ENCODE peak calls at places on chromosomes 7 and 10, in nine cellular contexts. I is body of pancreas, M is hepatocyte, E is WERI-Rb-1, L is coronary artery, S is thoracic aorta, X is heart left ventricle, A is heart right ventricle, V is BE2C. N is an unnamed sample.

GRCh38 chr10:68067508-68067907 is 7.6 kb downstream of the HERC4 start:
- DNase-seq in I (no peak), M (no peak), E (no peak), L (no peak), S (no peak), X (no peak), A (no peak), V (no peak), N (no peak)

GRCh38 chr10:1022413-1022812 is 3.2 kb downstream of the IDI2 start:
- DNase-seq in I (no peak), M (no peak), E (peak), L (no peak), S (no peak), X (peak), A (no peak), V (no peak), N (peak)

GRCh38 chr7:29592866-29593265 is 29.2 kb downstream of the PRR15 start:
- DNase-seq in I (no peak), M (no peak), E (no peak), L (no peak), S (no peak), X (no peak), A (no peak), V (no peak), N (no peak)

GRCh38 chr7:105808703-105809590 is 67.5 kb downstream of the ATXN7L1 start:
- DNase-seq in I (peak), M (no peak), E (no peak), L (peak), S (no peak), X (no peak), A (no peak), V (no peak), N (no peak)

GRCh38 chr7:85204061-85204460 is 17.2 kb upstream of the SEMA3D start:
- DNase-seq in I (no peak), M (no peak), E (no peak), L (no peak), S (no peak), X (no peak), A (no peak), V (no peak), N (no peak)

GRCh38 chr10:118139321-118139720 is 92.6 kb upstream of the RAB11FIP2 start:
- DNase-seq in I (no peak), M (no peak), E (no peak), L (no peak), S (no peak), X (no peak), A (no peak), V (no peak), N (no peak)

GRCh38 chr10:46325021-46325420 is 38.2 kb downstream of the ANTXRL start:
- DNase-seq in I (no peak), M (no peak), E (no peak), L (no peak), S (no peak), X (no peak), A (no peak), V (no peak), N (no peak)

GRCh38 chr10:118710487-118710886 is 44.3 kb downstream of the CACUL1 start:
- DNase-seq in I (no peak), M (no peak), E (no peak), L (no peak), S (no peak), X (no peak), A (no peak), V (no peak), N (no peak)

GRCh38 chr7:80681272-80681885 is 42.9 kb downstream of the CD36 start:
- DNase-seq in I (no peak), M (peak), E (no peak), L (no peak), S (no peak), X (no peak), A (no peak), V (peak), N (no peak)

GRCh38 chr7:95636140-95636539 is 39.8 kb upstream of the PDK4 start:
- DNase-seq in I (no peak), M (no peak), E (no peak), L (no peak), S (no peak), X (no peak), A (no peak), V (no peak), N (no peak)

GRCh38 chr10:60964257-60965235 is 20.6 kb upstream of the RHOBTB1 start:
- DNase-seq in I (peak), M (peak), E (peak), L (peak), S (peak), X (peak), A (peak), V (peak), N (peak)

GRCh38 chr7:26398436-26399308 is 107.0 kb downstream of the SNX10 start:
- DNase-seq in I (peak), M (peak), E (peak), L (no peak), S (peak), X (peak), A (peak), V (peak), N (no peak)

GRCh38 chr7:26397786-26398435 is 106.2 kb downstream of the SNX10 start:
- DNase-seq in I (peak), M (peak), E (peak), L (no peak), S (no peak), X (peak), A (peak), V (peak), N (no peak)

GRCh38 chr7:26399747-26400146 is 108.1 kb downstream of the SNX10 start:
- DNase-seq in I (no peak), M (no peak), E (no peak), L (no peak), S (no peak), X (no peak), A (no peak), V (no peak), N (no peak)

GRCh38 chr7:26397326-26397725 is 105.7 kb downstream of the SNX10 start:
- DNase-seq in I (peak), M (peak), E (peak), L (no peak), S (no peak), X (no peak), A (no peak), V (no peak), N (no peak)

DNA sequence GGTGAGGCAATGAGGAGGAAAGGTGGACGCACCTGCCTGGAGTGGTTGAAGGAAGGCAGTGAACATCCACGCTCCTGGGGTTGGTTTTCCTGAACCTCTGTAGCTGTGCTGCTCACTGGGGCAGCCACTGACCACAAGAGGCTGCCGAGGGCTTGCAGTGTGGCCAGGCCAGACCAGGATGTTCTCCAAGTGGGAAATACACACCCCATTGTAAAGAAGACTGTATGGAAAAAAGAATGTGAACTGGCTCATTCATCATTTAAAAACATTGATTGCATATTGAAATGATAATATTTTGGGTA is 107.6 kb downstream of the SNX10 start:
- DNase-seq in I (peak), M (peak), E (peak), L (no peak), S (no peak), X (no peak), A (peak), V (no peak), N (no peak)
- H3K4me3 ChIP-seq in I (no peak), M (peak), E (peak), L (peak), S (peak), X (peak), A (peak), V (no peak), N (peak)

DNA sequence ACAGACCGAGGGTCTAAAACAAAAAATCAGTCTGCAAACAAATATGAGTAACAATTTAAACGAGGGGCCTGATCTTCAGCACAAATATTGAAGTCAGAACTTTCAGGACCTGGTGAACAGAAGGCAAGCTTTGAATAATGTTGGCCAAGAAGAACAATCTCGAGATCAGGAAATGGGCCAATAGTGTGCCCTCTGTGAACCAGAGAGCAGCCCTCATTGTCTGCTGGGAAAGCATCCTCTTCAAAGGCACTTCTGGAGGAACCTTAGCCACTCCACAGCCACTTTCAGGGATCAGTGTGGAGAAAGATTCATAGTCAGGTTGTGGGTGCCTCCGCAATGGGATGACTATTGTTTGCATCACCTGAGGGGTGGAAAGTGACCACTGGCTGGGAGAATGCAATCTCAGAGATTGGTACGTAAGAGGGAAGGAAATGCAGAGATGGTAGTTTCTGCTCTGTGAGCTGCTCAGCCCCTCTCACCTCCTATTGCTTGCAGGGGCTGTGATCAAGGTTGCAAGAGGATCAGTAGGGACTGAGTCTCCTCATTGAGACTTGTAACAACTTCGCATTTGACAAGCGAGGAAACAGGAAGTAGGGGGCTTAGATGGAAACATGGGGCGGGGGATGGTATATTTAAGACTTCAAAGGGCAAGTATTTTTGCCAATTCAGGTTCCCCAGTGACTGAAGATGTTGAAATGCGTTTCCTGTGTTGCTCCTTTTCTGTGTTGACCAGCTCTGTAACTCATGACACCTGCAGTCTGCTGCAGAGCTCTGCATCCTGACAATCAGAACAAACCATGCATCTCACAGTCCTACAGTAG is 28.4 kb upstream of the IFRD1 start:
- DNase-seq in I (no peak), M (no peak), E (no peak), L (no peak), S (no peak), X (no peak), A (no peak), V (no peak), N (no peak)
- TF ChIP-seq CTCF in I (no peak), M (no peak), E (no peak), L (no peak), S (no peak), X (no peak), A (no peak), V (no peak), N (no peak)

GRCh38 chr7:114997487-114998404 is 75.9 kb downstream of the MDFIC start:
- DNase-seq in I (no peak), M (no peak), E (no peak), L (no peak), S (no peak), X (no peak), A (no peak), V (no peak), N (no peak)
- H3K4me3 ChIP-seq in I (no peak), M (no peak), E (no peak), L (no peak), S (no peak), X (no peak), A (no peak), V (no peak), N (no peak)

DNA sequence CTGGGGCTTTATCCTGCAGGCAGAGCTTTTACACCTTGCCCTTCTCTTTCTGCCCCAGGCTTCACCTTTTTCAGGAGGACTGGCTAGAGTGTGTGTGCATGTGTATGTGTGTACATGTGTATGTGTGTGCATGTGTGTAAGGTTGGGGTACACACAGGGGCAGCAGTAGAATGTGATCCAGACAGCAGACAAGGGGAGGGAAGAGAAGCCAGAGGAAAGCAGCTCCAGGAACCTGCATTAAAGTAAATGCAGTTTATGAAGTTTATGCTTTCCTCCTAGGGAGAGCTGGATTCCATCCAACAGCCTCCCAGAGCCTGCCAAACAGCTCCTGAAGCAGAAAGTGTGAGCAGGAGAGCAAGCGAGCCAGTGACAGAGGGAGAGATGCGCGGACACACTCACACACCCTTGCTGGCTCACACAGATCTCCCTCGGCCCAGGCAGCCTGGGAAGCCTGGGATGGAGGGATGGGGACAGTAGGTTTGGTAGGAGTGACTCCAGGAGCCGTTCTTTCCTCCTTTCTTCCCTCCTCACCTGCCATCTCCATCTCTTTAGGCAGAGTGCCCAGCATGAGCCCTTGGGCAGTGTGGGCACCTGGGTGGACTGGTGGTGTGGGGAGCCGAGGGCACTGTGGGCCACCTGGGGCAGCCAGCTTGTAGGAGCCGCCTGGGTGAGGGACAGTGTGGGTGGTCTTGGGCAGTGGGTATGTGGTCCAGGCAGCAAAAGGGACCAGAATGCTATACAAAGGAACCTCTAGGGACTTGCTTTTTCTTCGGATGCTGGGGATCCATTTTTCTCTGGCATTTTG is 46.1 kb downstream of the PAX2 start:
- DNase-seq in I (no peak), M (peak), E (no peak), L (no peak), S (no peak), X (no peak), A (no peak), V (no peak), N (no peak)
- TF ChIP-seq CTCF in I (no peak), M (no peak), E (no peak), L (no peak), S (no peak), X (no peak), A (no peak), V (no peak), N (no peak)

GRCh38 chr10:133457100-133457841 is 3.5 kb downstream of the SCART1 start:
- DNase-seq in I (no peak), M (no peak), E (no peak), L (peak), S (no peak), X (no peak), A (no peak), V (no peak), N (no peak)

GRCh38 chr10:133455611-133456031 is 1.9 kb downstream of the SCART1 start:
- DNase-seq in I (no peak), M (no peak), E (no peak), L (peak), S (no peak), X (no peak), A (no peak), V (no peak), N (no peak)

GRCh38 chr10:133455196-133455595 is 1.5 kb downstream of the SCART1 start:
- DNase-seq in I (no peak), M (no peak), E (no peak), L (no peak), S (no peak), X (no peak), A (no peak), V (no peak), N (no peak)

GRCh38 chr10:133458021-133458709 is 4.4 kb downstream of the SCART1 start:
- DNase-seq in I (no peak), M (no peak), E (no peak), L (peak), S (no peak), X (no peak), A (no peak), V (no peak), N (no peak)

GRCh38 chr10:133456041-133456951 is 2.6 kb downstream of the SCART1 start:
- DNase-seq in I (no peak), M (no peak), E (no peak), L (peak), S (no peak), X (no peak), A (no peak), V (no peak), N (peak)
- H3K4me3 ChIP-seq in I (no peak), M (no peak), E (no peak), L (no peak), S (no peak), X (no peak), A (no peak), V (no peak), N (no peak)